ENCODE peak calls at places on chromosomes 6 and 20, in seven cellular contexts. I is stromal cell of bone marrow; Y is NCI-H1417; R is endothelial cell; L is mesendoderm; T is CD8-positive, alpha-beta memory T cell; Q is Daoy. E is an unnamed sample.

GRCh38 chr6:88142299-88142668 is 23.9 kb downstream of the CNR1 start:
- DNase-seq in T (no peak), Q (no peak), I (no peak), Y (no peak), L (no peak), R (no peak), E (no peak)

GRCh38 chr6:39642300-39642699 is 82.9 kb downstream of the KIF6 start:
- DNase-seq in Q (no peak), I (no peak), Y (no peak), R (no peak), T (no peak), L (peak), E (no peak)

GRCh38 chr6:132907915-132908314 is 93.5 kb downstream of the RPS12 start:
- DNase-seq in Q (peak), Y (no peak), L (peak), I (no peak), R (no peak), T (no peak), E (no peak)

GRCh38 chr6:90701146-90701781 is 114.4 kb upstream of the MAP3K7 start:
- DNase-seq in L (peak), T (no peak), R (peak), Y (peak), I (no peak), Q (peak), E (no peak)

GRCh38 chr6:117194978-117195377 is 70.4 kb upstream of the VGLL2 start:
- DNase-seq in Q (no peak), L (no peak), T (no peak), R (no peak), Y (peak), I (no peak), E (no peak)

GRCh38 chr20:59643616-59644061 is 39.3 kb downstream of the PHACTR3 start:
- DNase-seq in I (no peak), R (no peak), T (no peak), Q (no peak), Y (no peak), L (no peak), E (no peak)

GRCh38 chr6:20403766-20404640 is 2.3 kb downstream of the E2F3 start:
- DNase-seq in L (peak), Y (peak), R (no peak), Q (no peak), T (peak), I (peak), E (peak)

GRCh38 chr20:62809530-62810428 is 5.1 kb downstream of the OGFR start:
- DNase-seq in R (no peak), Y (no peak), Q (no peak), L (no peak), T (no peak), I (no peak), E (no peak)

GRCh38 chr20:23624307-23624706 is 13.4 kb downstream of the CST3 start:
- DNase-seq in T (no peak), R (no peak), L (no peak), Y (no peak), I (no peak), Q (peak), E (no peak)

GRCh38 chr20:23548408-23548807 is 19.9 kb downstream of the CST9L start:
- DNase-seq in I (no peak), Q (no peak), L (no peak), Y (no peak), T (no peak), R (no peak), E (no peak)

GRCh38 chr20:25486377-25486776 is 78.9 kb downstream of the GINS1 start:
- DNase-seq in R (no peak), I (no peak), T (no peak), L (no peak), Q (no peak), Y (no peak), E (no peak)

GRCh38 chr6:161115468-161115867 is 123.9 kb downstream of the MAP3K4 start:
- DNase-seq in Q (no peak), T (no peak), R (no peak), L (no peak), Y (no peak), I (no peak), E (no peak)

GRCh38 chr6:27651371-27651732 is 178.4 kb upstream of the ZNF184 start:
- DNase-seq in L (peak), Q (peak), Y (peak), R (peak), I (no peak), T (no peak), E (no peak)

GRCh38 chr20:60993647-60994046 is 258.4 kb upstream of the CDH4 start:
- DNase-seq in I (no peak), R (peak), L (peak), Y (peak), Q (peak), T (no peak), E (no peak)

GRCh38 chr6:144340541-144341371 is 55.6 kb downstream of the UTRN start:
- DNase-seq in Y (no peak), L (no peak), I (no peak), R (no peak), T (no peak), Q (no peak), E (no peak)

GRCh38 chr20:18172379-18172778 is 34.7 kb downstream of the KAT14 start:
- DNase-seq in I (no peak), L (no peak), T (no peak), Q (no peak), Y (no peak), R (no peak), E (no peak)

GRCh38 chr20:37423545-37423944 is 77.6 kb downstream of the SRC start:
- DNase-seq in Q (no peak), Y (no peak), T (no peak), R (no peak), L (no peak), I (no peak), E (no peak)

GRCh38 chr6:109224107-109224875 is 129.0 kb downstream of the CEP57L1 start:
- DNase-seq in R (no peak), Y (no peak), T (no peak), I (no peak), Q (no peak), L (no peak), E (no peak)

GRCh38 chr6:32439708-32440214 is at the start of gene HLA-DRA:
- DNase-seq in I (peak), T (no peak), R (peak), L (peak), Y (peak), Q (peak), E (no peak)

GRCh38 chr20:12570371-12570770 is 438.4 kb upstream of the SPTLC3 start:
- DNase-seq in Q (peak), I (no peak), Y (peak), L (peak), T (no peak), R (peak), E (peak)

GRCh38 chr6:36627801-36628246 is 33.7 kb downstream of the SRSF3 start:
- DNase-seq in Y (no peak), I (peak), T (no peak), R (no peak), Q (peak), L (no peak), E (no peak)

GRCh38 chr6:168088161-168089106 is 9.4 kb upstream of the FRMD1 start:
- DNase-seq in Q (no peak), Y (peak), T (peak), L (peak), R (no peak), I (peak), E (no peak)

GRCh38 chr6:141752677-141753076 is 380.0 kb upstream of the GJE1 start:
- DNase-seq in T (no peak), Y (no peak), R (no peak), I (no peak), L (no peak), Q (no peak), E (no peak)

GRCh38 chr20:51720854-51721253 is 47.3 kb downstream of the ATP9A start:
- DNase-seq in L (no peak), R (no peak), Y (no peak), I (no peak), Q (no peak), T (no peak), E (no peak)

GRCh38 chr6:133705071-133705470 is 183.8 kb upstream of the TCF21 start:
- DNase-seq in L (no peak), T (no peak), R (no peak), I (peak), Y (no peak), Q (peak), E (no peak)

GRCh38 chr6:46925563-46926253 is 4.0 kb upstream of the ADGRF5 start:
- DNase-seq in R (no peak), L (no peak), Y (no peak), Q (peak), T (no peak), I (peak), E (no peak)

GRCh38 chr6:73657201-73657600 is 3.4 kb upstream of the SLC17A5 start:
- DNase-seq in T (no peak), L (peak), I (no peak), Y (no peak), Q (peak), R (no peak), E (no peak)

GRCh38 chr6:109008537-109008950 is 86.1 kb downstream of the SESN1 start:
- DNase-seq in Y (no peak), R (no peak), I (no peak), L (no peak), Q (no peak), T (no peak), E (no peak)

GRCh38 chr6:74892091-74892490 is 313.8 kb downstream of the COL12A1 start:
- DNase-seq in R (no peak), I (no peak), Y (no peak), T (no peak), L (no peak), Q (no peak), E (no peak)

GRCh38 chr6:70684794-70685493 is 17.3 kb downstream of the SMAP1 start:
- DNase-seq in I (no peak), L (no peak), T (no peak), R (no peak), Q (no peak), Y (no peak), E (no peak)

GRCh38 chr6:144468709-144469108 is 183.6 kb downstream of the UTRN start:
- DNase-seq in Y (no peak), I (no peak), L (no peak), Q (no peak), T (no peak), R (no peak), E (no peak)

GRCh38 chr6:46923476-46923875 is 1.7 kb upstream of the ADGRF5 start:
- DNase-seq in Y (no peak), Q (no peak), L (no peak), I (no peak), R (no peak), T (no peak), E (no peak)

GRCh38 chr20:34310481-34311117 is 7.4 kb upstream of the AHCY start:
- DNase-seq in I (no peak), Q (no peak), L (no peak), R (no peak), Y (no peak), T (no peak), E (no peak)

GRCh38 chr20:13396036-13396435 is 175.0 kb downstream of the ISM1 start:
- DNase-seq in T (no peak), Q (no peak), L (no peak), Y (no peak), R (no peak), I (no peak), E (no peak)

GRCh38 chr6:2764610-2765165 is 505 bp upstream of the WRNIP1 start:
- DNase-seq in T (peak), I (peak), Q (peak), L (peak), R (peak), Y (peak), E (peak)

E was measured in NCI-H1105.